ENCODE peak calls at places on chromosome 2, in four cellular contexts. A, U, R and O are unnamed samples.

GRCh38 chr2:61889212-61889956 is 928 bp upstream of the CCT4 start:
- DNase-seq in A (peak; percentile 35), U (no peak), R (peak; percentile 14), O (peak; percentile 54)

GRCh38 chr2:85854897-85855296 is 33.9 kb downstream of the ST3GAL5 start:
- DNase-seq in A (no peak), U (no peak), R (no peak), O (no peak)

GRCh38 chr2:156182132-156182531 is 150.4 kb downstream of the NR4A2 start:
- DNase-seq in A (no peak), U (no peak), R (no peak), O (no peak)

GRCh38 chr2:159960413-159960812 is 102.0 kb downstream of the PLA2R1 start:
- DNase-seq in A (no peak), U (no peak), R (no peak), O (no peak)

GRCh38 chr2:21026479-21027282 is 17.2 kb downstream of the APOB start:
- DNase-seq in A (no peak), U (no peak), R (no peak), O (no peak)

GRCh38 chr2:218261424-218262273 is 834 bp downstream of the GPBAR1 start:
- DNase-seq in A (no peak), U (peak; percentile 65), R (no peak), O (no peak)

GRCh38 chr2:200735061-200735460 is 76.6 kb upstream of the BZW1 start:
- DNase-seq in A (no peak), U (no peak), R (no peak), O (no peak)

GRCh38 chr2:168920504-168921157 is 19.5 kb downstream of the G6PC2 start:
- DNase-seq in A (no peak), U (peak; percentile 77), R (no peak), O (no peak)

GRCh38 chr2:241224068-241224850 is 35.8 kb downstream of the ANO7 start:
- DNase-seq in A (no peak), U (no peak), R (peak; percentile 58), O (peak; percentile 50)

GRCh38 chr2:71223767-71224333 is 3.1 kb downstream of the PAIP2B start:
- DNase-seq in A (peak; percentile 61), U (peak; percentile 71), R (peak; percentile 78), O (no peak)

GRCh38 chr2:119174993-119175347 is 16.4 kb upstream of the C1QL2 start:
- DNase-seq in A (no peak), U (no peak), R (no peak), O (no peak)

GRCh38 chr2:109513749-109514588 is 99.8 kb downstream of the SEPTIN10 start:
- DNase-seq in A (peak; percentile 71), U (no peak), R (no peak), O (no peak)

GRCh38 chr2:7721413-7721995 is 804.3 kb downstream of the RNF144A start:
- DNase-seq in A (no peak), U (no peak), R (no peak), O (no peak)

GRCh38 chr2:1749489-1749748 is 5.1 kb upstream of the PXDN start:
- DNase-seq in A (no peak), U (no peak), R (no peak), O (no peak)

GRCh38 chr2:181602017-181602416 is 54.9 kb downstream of the CERKL start:
- DNase-seq in A (no peak), U (peak; percentile 72), R (no peak), O (no peak)

GRCh38 chr2:43210467-43211303 is 15.7 kb downstream of the ZFP36L2 start:
- DNase-seq in A (peak; percentile 87), U (no peak), R (peak; percentile 61), O (peak; percentile 74)

GRCh38 chr2:177334940-177335543 is 57.5 kb upstream of the AGPS start:
- DNase-seq in A (peak; percentile 41), U (peak; percentile 85), R (peak; percentile 29), O (no peak)

GRCh38 chr2:42558827-42559226 is 9.6 kb upstream of the MTA3 start:
- DNase-seq in A (no peak), U (no peak), R (no peak), O (no peak)

DNA sequence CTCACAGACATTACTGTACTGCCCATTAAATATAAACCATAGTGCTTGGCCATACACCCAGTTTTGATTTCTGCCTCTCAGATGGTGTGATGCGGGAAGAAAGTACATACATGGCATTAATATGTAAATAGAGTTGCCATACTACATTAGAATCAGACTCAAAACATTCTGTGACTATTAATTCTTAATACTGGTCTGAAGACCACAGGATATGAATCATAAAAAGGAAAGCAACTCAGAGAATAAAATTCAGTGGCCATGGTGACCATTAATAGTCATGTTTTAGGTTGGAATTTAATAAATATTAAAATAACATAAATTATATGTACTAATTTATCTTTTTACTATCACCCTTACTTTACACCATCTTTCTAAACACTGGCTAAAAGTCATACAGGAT is 33.0 kb upstream of the WDR75 start:
- DNase-seq in A (no peak), U (no peak), R (no peak), O (no peak)
- H3K4me1 ChIP-seq in A (no peaks in the 10 kb centered on the region), U (no peaks in the 10 kb centered on the region), R (peaks cover 9% of the 10 kb centered on the region), O (no peaks in the 10 kb centered on the region)

DNA sequence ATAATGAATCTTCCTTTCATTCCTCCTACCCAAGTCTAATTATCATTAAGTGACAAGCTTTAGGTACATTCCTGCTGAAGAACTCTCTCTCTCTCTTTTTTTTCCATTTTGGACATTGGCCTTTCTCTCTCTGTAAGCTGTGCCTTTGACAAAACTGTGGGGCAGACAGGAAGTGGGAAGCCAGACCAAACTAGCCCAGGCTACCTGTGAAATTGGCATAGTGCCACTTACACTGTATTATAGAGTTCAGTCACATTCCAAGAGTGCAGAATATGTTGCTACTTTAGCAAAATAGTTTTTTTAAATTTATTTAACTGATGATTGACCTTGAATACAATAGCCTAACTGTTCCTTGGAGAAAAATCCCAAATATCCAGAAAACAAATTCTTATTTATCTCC is 381.5 kb upstream of the ETAA1 start:
- DNase-seq in A (no peak), U (no peak), R (no peak), O (no peak)
- H3K9me3 ChIP-seq in A (no peaks in the 10 kb centered on the region), U (no peaks in the 10 kb centered on the region), R (no peaks in the 10 kb centered on the region), O (peaks cover 4% of the 10 kb centered on the region)

GRCh38 chr2:19947184-19947940 is 42.5 kb downstream of the WDR35 start:
- DNase-seq in A (no peak), U (no peak), R (no peak), O (no peak)

GRCh38 chr2:19944205-19944845 is 42.5 kb upstream of the TTC32 start:
- DNase-seq in A (no peak), U (no peak), R (no peak), O (no peak)

DNA sequence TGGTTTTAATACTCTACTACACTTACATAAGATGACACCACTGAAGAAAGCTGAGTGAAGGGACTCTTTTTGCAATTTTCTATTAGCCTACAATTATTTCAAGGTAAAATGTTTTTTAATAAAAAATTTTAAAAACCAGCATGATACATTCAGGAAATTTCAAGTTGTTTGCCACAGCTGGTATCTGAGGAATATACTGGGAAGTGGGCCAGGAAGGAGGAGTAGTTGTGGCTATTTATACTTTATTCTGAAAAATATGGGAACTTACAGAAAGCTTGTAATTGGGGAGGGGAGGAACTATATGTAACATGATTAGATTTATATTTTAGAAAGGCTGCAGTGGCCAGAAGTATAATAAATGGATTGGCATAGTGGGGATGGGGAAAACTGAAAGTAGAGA is 40.8 kb downstream of the WDR35 start:
- DNase-seq in A (no peak), U (no peak), R (no peak), O (no peak)
- H3K4me3 ChIP-seq in A (no peak overlapping the region), U (no peak overlapping the region), R (no peak overlapping the region), O (no peak overlapping the region)

GRCh38 chr2:111702119-111702808 is 181.7 kb downstream of the ANAPC1 start:
- DNase-seq in A (no peak), U (peak; percentile 79), R (peak; percentile 66), O (peak; percentile 70)

GRCh38 chr2:111703759-111704158 is 180.2 kb downstream of the ANAPC1 start:
- DNase-seq in A (no peak), U (no peak), R (no peak), O (no peak)

GRCh38 chr2:111701266-111701665 is 182.7 kb downstream of the ANAPC1 start:
- DNase-seq in A (no peak), U (peak; percentile 50), R (no peak), O (no peak)

GRCh38 chr2:111702809-111703196 is 181.2 kb downstream of the ANAPC1 start:
- DNase-seq in A (no peak), U (no peak), R (no peak), O (no peak)

DNA sequence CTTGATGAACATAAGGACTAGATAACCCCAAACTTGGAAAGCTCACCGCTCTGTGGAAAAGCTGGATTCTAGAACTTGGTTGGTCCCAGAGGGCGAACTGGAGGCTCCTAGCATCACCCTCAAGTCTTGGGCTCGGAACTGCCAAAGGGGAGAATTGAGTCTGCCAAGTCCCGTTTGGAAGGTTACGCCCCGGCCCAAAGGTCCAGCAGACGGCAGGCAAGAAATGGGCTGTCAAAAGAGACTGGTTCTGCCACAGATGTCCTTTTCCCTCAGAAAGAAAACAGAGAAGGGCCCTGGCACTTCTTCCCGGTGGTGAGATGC is 182.2 kb downstream of the ANAPC1 start:
- DNase-seq in A (no peak), U (no peak), R (no peak), O (no peak)
- H3K4me1 ChIP-seq in A (peaks cover 2% of the 10 kb centered on the region), U (peaks cover 24% of the 10 kb centered on the region), R (peaks cover 15% of the 10 kb centered on the region), O (no peaks in the 10 kb centered on the region)

DNA sequence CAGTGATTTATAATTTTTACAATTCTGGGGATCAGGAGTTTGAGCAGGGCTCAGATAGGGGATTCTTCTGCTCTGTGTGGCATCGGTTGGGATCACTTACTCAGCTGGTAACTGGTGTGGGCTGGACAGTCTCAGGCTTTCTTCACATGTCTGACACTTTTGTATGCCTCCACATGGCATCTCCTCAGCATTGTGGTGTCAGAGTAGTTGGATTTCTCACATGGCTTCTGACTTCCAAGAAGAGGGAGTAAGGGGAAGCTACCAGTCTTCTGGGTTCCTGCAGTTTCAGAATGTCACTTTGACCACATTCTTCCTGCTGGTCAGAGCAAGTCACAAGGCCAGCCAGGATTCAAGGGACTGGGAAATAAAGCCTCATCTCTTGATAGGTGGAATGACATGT is 55.6 kb downstream of the NCOA1 start:
- DNase-seq in A (no peak), U (no peak), R (no peak), O (no peak)
- H3K9me3 ChIP-seq in A (no peaks in the 10 kb centered on the region), U (no peaks in the 10 kb centered on the region), R (no peaks in the 10 kb centered on the region), O (peaks cover 1% of the 10 kb centered on the region)